ENCODE peak calls at places on chromosomes 7 and 10, in nine cellular contexts. One of them, this sample, is unnamed.
A peak's percentile ranks its signal among the peaks of the same experiment; 100 is the strongest.

GRCh38 chr7:27220440-27220955 is 20.6 kb upstream of the HOXA13 start:
- DNase-seq in A549: no peak
- DNase-seq in lower leg skin: no peak
- DNase-seq in thyroid gland: no peak
- DNase-seq in right lobe of liver: no peak
- DNase-seq in stomach: no peak
- DNase-seq in transverse colon: no peak
- DNase-seq in suprapubic skin: no peak
- DNase-seq in esophagus squamous epithelium: no peak
- DNase-seq in this sample: no peak

GRCh38 chr7:50812847-50813475 is 30.3 kb upstream of the GRB10 start:
- DNase-seq in esophagus squamous epithelium: no peak
- DNase-seq in stomach: peak; percentile 86
- DNase-seq in lower leg skin: peak; percentile 32
- DNase-seq in thyroid gland: peak; percentile 84
- DNase-seq in A549: peak; percentile 53
- DNase-seq in right lobe of liver: peak; percentile 66
- DNase-seq in transverse colon: peak; percentile 78
- DNase-seq in suprapubic skin: peak; percentile 73
- DNase-seq in this sample: peak; percentile 93

GRCh38 chr10:125866421-125867029 is 14.6 kb downstream of the DHX32 start:
- DNase-seq in stomach: peak; percentile 52
- DNase-seq in A549: no peak
- DNase-seq in suprapubic skin: no peak
- DNase-seq in lower leg skin: peak; percentile 19
- DNase-seq in right lobe of liver: no peak
- DNase-seq in thyroid gland: no peak
- DNase-seq in transverse colon: peak; percentile 27
- DNase-seq in esophagus squamous epithelium: no peak
- DNase-seq in this sample: no peak

GRCh38 chr10:26743091-26743490 is 45.6 kb downstream of the PDSS1 start:
- DNase-seq in lower leg skin: no peak
- DNase-seq in esophagus squamous epithelium: no peak
- DNase-seq in transverse colon: no peak
- DNase-seq in right lobe of liver: no peak
- DNase-seq in suprapubic skin: no peak
- DNase-seq in A549: no peak
- DNase-seq in stomach: no peak
- DNase-seq in thyroid gland: no peak
- DNase-seq in this sample: no peak

GRCh38 chr7:78514653-78515052 is 716.1 kb downstream of the PHTF2 start:
- DNase-seq in thyroid gland: no peak
- DNase-seq in right lobe of liver: no peak
- DNase-seq in lower leg skin: no peak
- DNase-seq in stomach: no peak
- DNase-seq in transverse colon: no peak
- DNase-seq in suprapubic skin: no peak
- DNase-seq in A549: no peak
- DNase-seq in esophagus squamous epithelium: no peak
- DNase-seq in this sample: no peak

GRCh38 chr7:142177869-142178268 is 66.4 kb downstream of the MGAM2 start:
- DNase-seq in suprapubic skin: no peak
- DNase-seq in lower leg skin: no peak
- DNase-seq in right lobe of liver: no peak
- DNase-seq in stomach: no peak
- DNase-seq in thyroid gland: no peak
- DNase-seq in transverse colon: no peak
- DNase-seq in esophagus squamous epithelium: no peak
- DNase-seq in A549: no peak
- DNase-seq in this sample: no peak

GRCh38 chr7:155814569-155815276 is 2.5 kb upstream of the SHH start:
- DNase-seq in stomach: no peak
- DNase-seq in esophagus squamous epithelium: no peak
- DNase-seq in right lobe of liver: peak; percentile 43
- DNase-seq in suprapubic skin: no peak
- DNase-seq in A549: no peak
- DNase-seq in transverse colon: no peak
- DNase-seq in lower leg skin: no peak
- DNase-seq in thyroid gland: no peak
- DNase-seq in this sample: no peak

GRCh38 chr7:138768251-138768650 is 29.5 kb upstream of the TMEM213 start:
- DNase-seq in lower leg skin: no peak
- DNase-seq in A549: no peak
- DNase-seq in transverse colon: no peak
- DNase-seq in thyroid gland: no peak
- DNase-seq in suprapubic skin: no peak
- DNase-seq in stomach: no peak
- DNase-seq in esophagus squamous epithelium: no peak
- DNase-seq in right lobe of liver: no peak
- DNase-seq in this sample: no peak

GRCh38 chr7:100667331-100668068 is 6.0 kb upstream of the GNB2 start:
- DNase-seq in esophagus squamous epithelium: no peak
- DNase-seq in lower leg skin: no peak
- DNase-seq in stomach: no peak
- DNase-seq in A549: no peak
- DNase-seq in right lobe of liver: no peak
- DNase-seq in transverse colon: no peak
- DNase-seq in suprapubic skin: no peak
- DNase-seq in thyroid gland: no peak
- DNase-seq in this sample: no peak

GRCh38 chr7:20798694-20799121 is 12.0 kb upstream of the SP8 start:
- DNase-seq in suprapubic skin: no peak
- DNase-seq in lower leg skin: no peak
- DNase-seq in A549: no peak
- DNase-seq in stomach: no peak
- DNase-seq in transverse colon: no peak
- DNase-seq in esophagus squamous epithelium: no peak
- DNase-seq in right lobe of liver: no peak
- DNase-seq in thyroid gland: no peak
- DNase-seq in this sample: no peak

GRCh38 chr7:20796565-20796964 is 9.9 kb upstream of the SP8 start:
- DNase-seq in A549: no peak
- DNase-seq in thyroid gland: no peak
- DNase-seq in lower leg skin: no peak
- DNase-seq in suprapubic skin: no peak
- DNase-seq in esophagus squamous epithelium: no peak
- DNase-seq in stomach: no peak
- DNase-seq in right lobe of liver: no peak
- DNase-seq in transverse colon: no peak
- DNase-seq in this sample: no peak

GRCh38 chr7:20797174-20798080 is 10.7 kb upstream of the SP8 start:
- DNase-seq in right lobe of liver: peak; percentile 57
- DNase-seq in A549: peak; percentile 39
- DNase-seq in suprapubic skin: no peak
- DNase-seq in transverse colon: no peak
- DNase-seq in stomach: no peak
- DNase-seq in thyroid gland: no peak
- DNase-seq in esophagus squamous epithelium: no peak
- DNase-seq in lower leg skin: peak; percentile 29
- DNase-seq in this sample: peak; percentile 25

GRCh38 chr7:20798081-20798693 is 11.5 kb upstream of the SP8 start:
- DNase-seq in lower leg skin: no peak
- DNase-seq in stomach: peak; percentile 73
- DNase-seq in right lobe of liver: peak; percentile 73
- DNase-seq in thyroid gland: no peak
- DNase-seq in esophagus squamous epithelium: no peak
- DNase-seq in transverse colon: peak; percentile 69
- DNase-seq in suprapubic skin: no peak
- DNase-seq in A549: peak; percentile 68
- DNase-seq in this sample: peak; percentile 77

DNA sequence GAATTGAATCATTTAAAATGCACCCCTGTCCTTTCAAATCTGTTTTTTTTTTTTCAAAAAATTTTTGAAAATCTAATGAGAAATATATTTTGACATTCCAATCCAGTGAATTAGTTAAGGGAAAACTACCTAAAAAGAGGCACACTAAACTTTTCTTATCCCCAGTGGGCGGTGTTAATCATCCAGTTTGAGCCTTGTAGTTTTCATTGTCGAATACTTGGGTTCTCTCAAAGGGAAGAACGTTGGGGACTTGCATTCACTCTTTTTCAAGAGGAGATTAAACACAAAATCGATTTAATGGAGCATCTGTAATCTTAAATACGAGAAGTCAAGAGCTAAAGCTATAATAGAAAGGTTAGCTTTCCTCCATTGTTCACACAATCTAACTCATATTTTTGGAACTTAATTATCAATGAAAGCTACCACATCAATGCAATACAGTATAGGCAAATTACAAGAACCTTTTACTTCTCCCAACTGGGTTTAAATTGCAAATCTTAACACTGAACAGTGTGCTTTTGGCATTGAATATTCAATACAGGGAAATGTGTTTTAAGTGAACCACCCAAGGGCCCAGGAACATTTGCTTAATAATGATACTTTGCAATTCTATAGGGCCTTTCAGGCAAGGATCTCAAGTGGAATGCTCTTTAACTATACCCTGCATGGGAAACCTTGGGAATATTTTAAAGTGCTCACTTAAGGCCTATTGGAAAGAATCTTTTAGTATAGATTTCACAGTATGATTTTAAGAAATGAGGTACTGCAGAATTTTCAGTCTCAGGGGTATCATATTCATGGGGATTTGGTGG is 13.1 kb upstream of the SP8 start:
- DNase-seq in esophagus squamous epithelium: no peak
- DNase-seq in right lobe of liver: no peak
- DNase-seq in stomach: no peak
- DNase-seq in A549: no peak
- DNase-seq in lower leg skin: no peak
- DNase-seq in transverse colon: no peak
- DNase-seq in suprapubic skin: no peak
- DNase-seq in thyroid gland: no peak
- DNase-seq in this sample: no peak
- H3K4me3 ChIP-seq in esophagus squamous epithelium: no peak overlapping the region
- H3K4me3 ChIP-seq in right lobe of liver: no peak overlapping the region
- H3K4me3 ChIP-seq in stomach: no peak overlapping the region
- H3K4me3 ChIP-seq in A549: no peak overlapping the region
- H3K4me3 ChIP-seq in lower leg skin: no peak overlapping the region
- H3K4me3 ChIP-seq in transverse colon: no peak overlapping the region
- H3K4me3 ChIP-seq in suprapubic skin: no peak overlapping the region
- H3K4me3 ChIP-seq in thyroid gland: no peak overlapping the region
- H3K4me3 ChIP-seq in this sample: no peak overlapping the region

GRCh38 chr7:116499168-116500070 is at the start of gene CAV2:
- DNase-seq in stomach: peak; percentile 69
- DNase-seq in A549: peak; percentile 61
- DNase-seq in suprapubic skin: peak; percentile 83
- DNase-seq in esophagus squamous epithelium: no peak
- DNase-seq in lower leg skin: peak; percentile 48
- DNase-seq in transverse colon: peak; percentile 64
- DNase-seq in thyroid gland: peak; percentile 82
- DNase-seq in right lobe of liver: peak; percentile 69
- DNase-seq in this sample: peak; percentile 66
- TF ChIP-seq POLR2A in stomach: no peak
- TF ChIP-seq POLR2A in A549: peak; percentile 57
- TF ChIP-seq POLR2A in suprapubic skin: no peak
- TF ChIP-seq POLR2A in esophagus squamous epithelium: peak; percentile 68
- TF ChIP-seq POLR2A in lower leg skin: peak; percentile 13
- TF ChIP-seq POLR2A in transverse colon: peak; percentile 10
- TF ChIP-seq POLR2A in thyroid gland: peak; percentile 34
- TF ChIP-seq POLR2A in right lobe of liver: peak; percentile 65
- TF ChIP-seq POLR2A in this sample: peak; percentile 62

GRCh38 chr7:114937422-114937821 is 15.5 kb downstream of the MDFIC start:
- DNase-seq in esophagus squamous epithelium: no peak
- DNase-seq in suprapubic skin: no peak
- DNase-seq in stomach: no peak
- DNase-seq in thyroid gland: no peak
- DNase-seq in right lobe of liver: no peak
- DNase-seq in A549: no peak
- DNase-seq in lower leg skin: no peak
- DNase-seq in transverse colon: no peak
- DNase-seq in this sample: no peak

GRCh38 chr7:114941692-114942091 is 19.8 kb downstream of the MDFIC start:
- DNase-seq in lower leg skin: no peak
- DNase-seq in stomach: no peak
- DNase-seq in esophagus squamous epithelium: no peak
- DNase-seq in A549: no peak
- DNase-seq in thyroid gland: no peak
- DNase-seq in right lobe of liver: no peak
- DNase-seq in suprapubic skin: no peak
- DNase-seq in transverse colon: no peak
- DNase-seq in this sample: no peak

GRCh38 chr7:114938785-114939184 is 16.9 kb downstream of the MDFIC start:
- DNase-seq in suprapubic skin: no peak
- DNase-seq in esophagus squamous epithelium: no peak
- DNase-seq in right lobe of liver: no peak
- DNase-seq in thyroid gland: no peak
- DNase-seq in A549: no peak
- DNase-seq in transverse colon: no peak
- DNase-seq in stomach: no peak
- DNase-seq in lower leg skin: no peak
- DNase-seq in this sample: no peak

GRCh38 chr7:114942443-114943175 is 20.7 kb downstream of the MDFIC start:
- DNase-seq in thyroid gland: no peak
- DNase-seq in right lobe of liver: no peak
- DNase-seq in transverse colon: no peak
- DNase-seq in suprapubic skin: no peak
- DNase-seq in A549: no peak
- DNase-seq in stomach: no peak
- DNase-seq in esophagus squamous epithelium: no peak
- DNase-seq in lower leg skin: no peak
- DNase-seq in this sample: no peak

DNA sequence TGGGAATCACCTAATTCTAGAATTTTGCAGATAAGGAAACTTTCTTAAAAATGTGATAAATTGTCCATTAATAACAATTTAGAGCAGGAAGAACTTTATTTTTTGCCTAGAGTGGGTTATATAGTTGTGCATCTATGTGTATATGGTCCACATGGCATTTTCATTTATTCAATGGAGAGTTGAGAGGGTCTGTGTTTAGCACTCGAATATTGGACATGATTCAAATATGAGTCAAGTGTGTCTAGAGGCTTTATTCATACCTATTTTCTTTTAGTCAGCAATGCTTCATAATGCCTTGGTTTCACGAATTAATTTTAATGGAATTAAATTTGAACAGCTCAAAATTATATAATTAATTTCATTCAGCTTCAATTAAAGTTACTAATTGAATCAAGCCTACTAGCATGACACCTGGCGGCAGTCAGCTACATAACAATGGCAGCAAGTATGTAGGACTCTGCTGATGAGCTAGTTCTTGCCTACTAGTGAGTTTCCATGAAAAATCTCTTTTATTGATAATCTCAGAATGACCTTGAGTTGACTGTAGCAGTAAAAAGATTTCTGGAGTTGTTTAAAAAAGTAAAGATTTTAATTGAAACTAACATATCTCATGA is 17.7 kb downstream of the MDFIC start:
- DNase-seq in suprapubic skin: no peak
- DNase-seq in A549: no peak
- DNase-seq in lower leg skin: no peak
- DNase-seq in stomach: no peak
- DNase-seq in right lobe of liver: no peak
- DNase-seq in thyroid gland: no peak
- DNase-seq in esophagus squamous epithelium: no peak
- DNase-seq in transverse colon: no peak
- DNase-seq in this sample: peak; percentile 16
- TF ChIP-seq CTCF in suprapubic skin: no peak
- TF ChIP-seq CTCF in A549: no peak
- TF ChIP-seq CTCF in lower leg skin: no peak
- TF ChIP-seq CTCF in stomach: no peak
- TF ChIP-seq CTCF in right lobe of liver: no peak
- TF ChIP-seq CTCF in thyroid gland: no peak
- TF ChIP-seq CTCF in esophagus squamous epithelium: no peak
- TF ChIP-seq CTCF in transverse colon: no peak
- TF ChIP-seq CTCF in this sample: no peak

GRCh38 chr10:112484399-112484798 is 37.4 kb downstream of the VTI1A start:
- DNase-seq in lower leg skin: no peak
- DNase-seq in A549: no peak
- DNase-seq in stomach: no peak
- DNase-seq in transverse colon: no peak
- DNase-seq in suprapubic skin: no peak
- DNase-seq in right lobe of liver: no peak
- DNase-seq in thyroid gland: no peak
- DNase-seq in esophagus squamous epithelium: no peak
- DNase-seq in this sample: no peak
- H3K4me3 ChIP-seq in lower leg skin: no peak overlapping the region
- H3K4me3 ChIP-seq in A549: no peak overlapping the region
- H3K4me3 ChIP-seq in stomach: no peak overlapping the region
- H3K4me3 ChIP-seq in transverse colon: no peak overlapping the region
- H3K4me3 ChIP-seq in suprapubic skin: no peak overlapping the region
- H3K4me3 ChIP-seq in right lobe of liver: no peak overlapping the region
- H3K4me3 ChIP-seq in thyroid gland: no peak overlapping the region
- H3K4me3 ChIP-seq in esophagus squamous epithelium: no peak overlapping the region
- H3K4me3 ChIP-seq in this sample: no peak overlapping the region

This sample was measured in body of pancreas.